ENCODE peak calls at places on chromosome 3, in eight cellular contexts. O, R, F, E, V, G, X and I are unnamed samples.

GRCh38 chr3:16936233-16936632 is 51.5 kb downstream of the PLCL2 start:
- DNase-seq in G (no peak), R (no peak), X (no peak), V (peak), F (no peak), O (no peak), E (no peak), I (no peak)

GRCh38 chr3:48466386-48467109 is 20.0 kb downstream of the ATRIP start:
- DNase-seq in F (peak), R (no peak), G (no peak), V (no peak), X (no peak), O (no peak), E (peak), I (peak)

GRCh38 chr3:25854214-25854613 is 64.3 kb downstream of the OXSM start:
- DNase-seq in E (no peak), O (no peak), V (no peak), G (no peak), R (no peak), X (no peak), F (no peak), I (no peak)

GRCh38 chr3:131353016-131353877 is 28.3 kb upstream of the NUDT16 start:
- DNase-seq in V (no peak), X (no peak), O (no peak), E (peak), G (no peak), R (no peak), F (no peak), I (no peak)

GRCh38 chr3:107989651-107990050 is 101.2 kb downstream of the CD47 start:
- DNase-seq in O (no peak), V (no peak), X (no peak), E (no peak), R (no peak), G (no peak), F (no peak), I (no peak)

GRCh38 chr3:16311960-16312451 is 47.0 kb downstream of the OXNAD1 start:
- DNase-seq in V (no peak), E (peak), F (no peak), X (peak), R (no peak), O (no peak), G (no peak), I (peak)

GRCh38 chr3:34381243-34381642 is 582.8 kb downstream of the PDCD6IP start:
- DNase-seq in E (no peak), R (no peak), X (no peak), G (no peak), F (no peak), O (no peak), V (no peak), I (no peak)

GRCh38 chr3:60217156-60217911 is 1033.9 kb downstream of the FHIT start:
- DNase-seq in O (no peak), X (no peak), F (no peak), G (no peak), R (no peak), V (peak), E (no peak), I (no peak)

GRCh38 chr3:123163146-123163545 is 38.6 kb upstream of the SEC22A start:
- DNase-seq in R (no peak), F (no peak), O (no peak), G (no peak), E (no peak), X (no peak), V (no peak), I (no peak)

GRCh38 chr3:27696906-27697305 is 25.2 kb downstream of the EOMES start:
- DNase-seq in V (no peak), R (no peak), F (no peak), O (peak), G (peak), X (no peak), E (no peak), I (no peak)

DNA sequence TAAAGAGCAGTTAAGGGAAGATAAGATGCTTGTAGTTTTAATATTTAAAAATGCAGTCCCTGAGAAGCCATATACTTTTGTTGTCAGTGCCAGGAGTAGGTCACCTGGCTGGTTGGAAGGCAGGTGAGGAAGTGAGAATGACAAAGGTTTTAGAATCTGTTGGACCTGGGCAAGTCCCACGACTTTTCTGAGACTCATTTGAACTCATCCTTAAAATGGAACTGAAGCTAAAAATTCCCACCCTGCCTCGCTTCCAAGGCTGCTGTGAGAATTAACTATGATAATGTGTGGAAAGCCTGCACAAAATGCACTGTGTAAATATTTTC is 77.1 kb downstream of the IQSEC1 start:
- DNase-seq in R (no peak), X (no peak), E (no peak), V (no peak), F (no peak), G (no peak), O (no peak), I (no peak)
- H3K4me3 ChIP-seq in R (no peak), X (no peak), E (no peak), V (no peak), F (no peak), G (no peak), O (no peak), I (no peak)

GRCh38 chr3:53073553-53074365 is 27.9 kb upstream of the SFMBT1 start:
- DNase-seq in F (no peak), X (no peak), E (no peak), V (no peak), G (no peak), R (no peak), O (no peak), I (no peak)
- H3K4me3 ChIP-seq in F (peak), X (peak), E (peak), V (peak), G (no peak), R (no peak), O (no peak), I (peak)

GRCh38 chr3:71453319-71453718 is 130.2 kb downstream of the FOXP1 start:
- DNase-seq in R (no peak), E (no peak), X (no peak), V (no peak), O (no peak), F (no peak), G (peak), I (no peak)

GRCh38 chr3:71456826-71457225 is 126.7 kb downstream of the FOXP1 start:
- DNase-seq in G (no peak), E (no peak), F (no peak), R (no peak), X (no peak), V (no peak), O (no peak), I (no peak)

GRCh38 chr3:71453822-71454512 is 129.6 kb downstream of the FOXP1 start:
- DNase-seq in X (no peak), G (no peak), R (no peak), V (no peak), F (no peak), O (no peak), E (peak), I (no peak)

GRCh38 chr3:71456155-71456554 is 127.4 kb downstream of the FOXP1 start:
- DNase-seq in O (no peak), V (no peak), E (peak), G (no peak), R (no peak), X (no peak), F (no peak), I (no peak)

DNA sequence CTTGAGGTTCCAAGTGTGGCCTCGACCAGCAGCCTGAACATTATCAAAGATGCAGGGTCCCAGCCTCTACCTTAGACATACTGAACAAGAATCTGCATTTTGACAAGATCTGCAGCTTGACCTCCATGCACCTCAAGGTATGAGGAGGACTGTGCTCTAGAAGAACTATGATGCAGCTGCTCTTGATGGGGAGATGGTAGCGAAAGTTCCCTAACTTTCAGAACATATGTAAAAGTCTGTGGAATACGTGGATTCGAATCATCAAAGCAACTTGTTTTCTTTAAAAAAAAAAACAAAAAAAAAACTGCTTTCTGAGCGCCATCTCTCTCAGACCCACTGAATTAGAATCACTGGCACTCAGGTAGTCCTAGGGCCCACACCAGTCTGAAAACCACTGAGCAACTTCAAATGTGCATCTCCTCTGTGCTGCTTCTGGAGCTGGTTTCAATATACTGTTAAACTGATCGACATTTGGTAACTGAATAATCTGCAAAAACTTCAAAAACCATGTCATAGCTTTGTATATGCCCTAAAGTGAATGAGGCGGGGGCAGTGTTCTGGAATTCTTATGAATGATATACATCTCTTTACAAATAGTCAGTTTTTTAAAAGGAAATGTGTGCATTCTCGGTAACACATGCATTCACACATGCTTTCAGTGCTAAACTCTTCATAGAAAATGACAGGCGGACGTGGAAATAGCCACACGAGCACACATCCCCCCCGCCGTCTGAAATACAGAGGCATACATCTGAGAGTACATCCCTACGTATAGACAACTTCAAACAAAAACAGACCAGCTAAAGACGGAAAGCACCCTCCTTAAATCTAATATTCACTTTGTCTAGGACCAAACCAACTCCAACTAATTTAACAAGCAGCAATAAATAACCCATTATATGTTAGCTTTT is 128.8 kb downstream of the FOXP1 start:
- DNase-seq in R (no peak), F (no peak), E (peak), O (no peak), X (no peak), G (no peak), V (no peak), I (no peak)
- H3K4me3 ChIP-seq in R (no peak), F (no peak), E (peak), O (no peak), X (no peak), G (no peak), V (no peak), I (no peak)

GRCh38 chr3:24288538-24289236 is 206.0 kb downstream of the THRB start:
- DNase-seq in R (no peak), G (no peak), O (no peak), V (no peak), X (no peak), E (no peak), F (no peak), I (peak)
- H3K4me3 ChIP-seq in R (no peak), G (no peak), O (no peak), V (no peak), X (no peak), E (no peak), F (no peak), I (no peak)

GRCh38 chr3:39810647-39811161 is 1.3 kb downstream of the MYRIP start:
- DNase-seq in R (no peak), F (no peak), G (peak), V (no peak), X (no peak), E (no peak), O (no peak), I (no peak)
- H3K4me3 ChIP-seq in R (no peak), F (no peak), G (peak), V (no peak), X (peak), E (no peak), O (no peak), I (peak)

DNA sequence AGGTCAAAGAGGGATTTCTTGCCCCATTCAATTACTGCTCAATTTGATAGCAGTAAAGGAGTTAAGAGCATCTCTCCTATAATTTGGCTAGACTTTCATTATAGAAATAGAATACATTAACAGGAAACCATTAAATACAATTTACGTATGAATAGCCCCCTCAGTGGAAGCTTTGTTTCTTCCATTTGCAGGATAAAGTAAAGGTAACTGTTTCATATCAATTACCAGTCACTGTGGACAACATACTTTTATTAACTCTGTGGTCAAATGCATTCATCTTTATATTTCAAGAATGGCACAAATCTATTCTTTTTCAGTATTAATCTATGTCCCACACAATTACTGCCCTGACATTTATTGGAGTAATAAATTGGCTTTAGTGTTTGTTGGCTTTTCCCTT is 613.4 kb downstream of the NLGN1 start:
- DNase-seq in E (no peak), O (no peak), F (no peak), V (no peak), R (no peak), G (no peak), X (no peak), I (no peak)
- H3K4me3 ChIP-seq in E (no peak), O (no peak), F (no peak), V (no peak), R (no peak), G (no peak), X (no peak), I (no peak)

DNA sequence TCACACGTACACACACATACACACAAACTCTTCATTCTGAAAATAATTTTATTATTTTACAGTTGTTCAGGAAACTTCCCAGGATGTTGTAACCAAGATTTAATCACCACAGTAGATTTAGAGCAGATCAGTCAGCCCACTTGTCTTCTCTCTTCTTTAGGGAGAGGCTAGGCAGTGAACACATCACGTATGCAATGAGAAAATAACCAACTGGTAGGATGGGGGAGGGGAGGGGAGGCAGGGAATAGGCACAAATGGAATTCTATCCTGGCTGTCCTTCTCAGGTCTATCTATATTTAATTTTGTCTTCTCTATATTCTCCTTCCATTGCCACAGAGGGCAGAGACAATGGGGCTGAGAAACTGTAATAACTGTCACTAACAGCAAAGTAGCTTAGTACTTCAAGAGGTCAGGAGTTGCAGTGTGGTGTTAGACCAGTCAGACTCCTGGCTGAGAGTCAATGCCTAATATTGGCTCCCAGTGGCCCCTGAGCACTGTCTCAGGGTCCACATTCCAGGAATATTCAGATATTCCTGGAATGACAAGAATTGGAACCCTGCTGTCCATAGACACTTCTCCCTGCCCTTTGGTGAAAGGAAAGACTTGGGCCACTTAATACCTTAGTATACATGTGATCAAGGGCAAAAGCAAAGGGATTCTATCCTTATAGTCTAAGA is 2.6 kb upstream of the HCLS1 start:
- DNase-seq in E (no peak), G (no peak), R (no peak), O (no peak), F (no peak), X (no peak), V (no peak), I (no peak)
- H3K4me3 ChIP-seq in E (no peak), G (no peak), R (no peak), O (no peak), F (no peak), X (no peak), V (no peak), I (no peak)

GRCh38 chr3:171804618-171805389 is 5.5 kb downstream of the PLD1 start:
- DNase-seq in X (no peak), O (no peak), G (no peak), R (no peak), F (no peak), V (peak), E (no peak), I (no peak)

GRCh38 chr3:171803044-171803443 is 7.2 kb downstream of the PLD1 start:
- DNase-seq in F (no peak), R (no peak), O (no peak), X (no peak), V (no peak), E (no peak), G (no peak), I (no peak)

GRCh38 chr3:171799501-171799900 is 10.8 kb downstream of the PLD1 start:
- DNase-seq in X (no peak), V (no peak), O (no peak), G (no peak), F (no peak), R (no peak), E (no peak), I (no peak)

GRCh38 chr3:171801738-171802600 is 8.3 kb downstream of the PLD1 start:
- DNase-seq in F (no peak), E (no peak), V (no peak), O (peak), G (no peak), R (peak), X (no peak), I (no peak)

DNA sequence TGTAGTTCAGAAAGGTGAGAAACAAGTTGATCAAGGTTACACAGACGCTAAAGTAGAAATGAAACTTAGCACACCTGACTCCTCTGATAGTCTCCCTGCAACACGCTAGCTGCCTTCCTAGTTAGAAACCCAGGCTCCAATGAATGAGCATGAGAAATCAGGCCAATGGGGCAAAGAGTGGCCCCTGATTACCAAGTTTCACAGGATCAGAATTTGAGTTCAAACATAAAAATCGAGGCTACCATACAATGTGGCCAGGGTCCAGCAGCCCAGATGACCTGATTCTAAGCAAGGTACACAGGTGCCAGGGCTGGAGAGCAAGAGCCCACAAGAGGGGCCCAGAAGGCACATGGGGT is 7.7 kb downstream of the PLD1 start:
- DNase-seq in F (no peak), R (no peak), G (no peak), E (no peak), V (no peak), X (no peak), O (no peak), I (no peak)
- H3K4me3 ChIP-seq in F (no peak), R (no peak), G (no peak), E (no peak), V (no peak), X (no peak), O (no peak), I (no peak)